ENCODE peak calls at places on chromosome 10, in seven cellular contexts. O is EL; B is stomach; I is PC-3; W is left lung; A is A549; L is CD8-positive, alpha-beta T cell. H is an unnamed sample.

GRCh38 chr10:99785646-99786045 is 3.2 kb downstream of the ABCC2 start:
- DNase-seq in I (peak; percentile 76), W (no peak), A (no peak), L (no peak), O (no peak), B (no peak), H (peak; percentile 83)

GRCh38 chr10:43211431-43212042 is 55.3 kb downstream of the RASGEF1A start:
- DNase-seq in I (no peak), B (no peak), W (peak; percentile 26), O (no peak), L (no peak), A (no peak), H (no peak)

GRCh38 chr10:101238732-101239105 is 9.5 kb upstream of the LBX1 start:
- DNase-seq in A (no peak), O (no peak), I (peak; percentile 38), B (no peak), L (no peak), W (no peak), H (peak; percentile 26)

GRCh38 chr10:69994262-69994661 is 58.4 kb upstream of the MACROH2A2 start:
- DNase-seq in L (no peak), A (peak; percentile 82), B (no peak), W (peak; percentile 52), O (peak; percentile 48), I (peak; percentile 86), H (peak; percentile 40)

GRCh38 chr10:64219271-64220025 is 698.2 kb downstream of the REEP3 start:
- DNase-seq in A (no peak), W (no peak), O (no peak), L (no peak), I (no peak), B (no peak), H (no peak)

GRCh38 chr10:21172774-21173432 is 275.8 kb upstream of the NEBL start:
- DNase-seq in W (peak; percentile 45), O (no peak), L (no peak), I (peak; percentile 37), A (peak; percentile 38), B (peak; percentile 32), H (peak; percentile 40)

GRCh38 chr10:127853868-127854768 is 38.6 kb downstream of the CLRN3 start:
- DNase-seq in B (peak; percentile 63), I (peak; percentile 73), O (peak; percentile 52), W (peak; percentile 66), L (peak; percentile 15), A (peak; percentile 82), H (peak; percentile 71)

GRCh38 chr10:77498210-77498609 is 139.4 kb downstream of the KCNMA1 start:
- DNase-seq in B (peak; percentile 84), W (no peak), A (no peak), L (no peak), I (no peak), O (no peak), H (no peak)

GRCh38 chr10:34433241-34434076 is 381.6 kb downstream of the PARD3 start:
- DNase-seq in W (no peak), O (peak; percentile 76), L (no peak), A (no peak), I (no peak), B (no peak), H (no peak)

GRCh38 chr10:116608683-116609594 is 11.8 kb upstream of the PNLIPRP2 start:
- DNase-seq in B (no peak), I (no peak), L (no peak), W (no peak), O (no peak), A (no peak), H (no peak)

GRCh38 chr10:113780681-113781250 is 29.3 kb downstream of the PLEKHS1 start:
- DNase-seq in L (no peak), O (peak; percentile 10), A (no peak), B (no peak), W (no peak), I (no peak), H (no peak)

GRCh38 chr10:94287331-94287730 is 75.4 kb downstream of the NOC3L start:
- DNase-seq in O (peak; percentile 59), B (no peak), I (no peak), L (no peak), A (no peak), W (no peak), H (no peak)

GRCh38 chr10:61758440-61758839 is 95.7 kb downstream of the CABCOCO1 start:
- DNase-seq in I (peak; percentile 51), A (no peak), B (no peak), L (no peak), O (peak; percentile 80), W (no peak), H (no peak)

GRCh38 chr10:91573320-91573719 is 59.6 kb downstream of the PPP1R3C start:
- DNase-seq in B (no peak), O (no peak), I (no peak), A (no peak), W (no peak), L (no peak), H (no peak)

GRCh38 chr10:99544322-99544721 is 11.6 kb downstream of the NKX2-3 start:
- DNase-seq in L (no peak), A (no peak), O (no peak), W (no peak), I (no peak), B (no peak), H (no peak)

GRCh38 chr10:30534465-30535144 is 94.9 kb downstream of the LYZL2 start:
- DNase-seq in I (peak; percentile 78), A (peak; percentile 61), W (peak; percentile 58), O (peak; percentile 68), B (peak; percentile 79), L (peak; percentile 57), H (peak; percentile 72)

GRCh38 chr10:110420401-110421193 is 77.1 kb upstream of the DUSP5 start:
- DNase-seq in O (peak; percentile 52), A (no peak), W (peak; percentile 67), L (no peak), B (peak; percentile 60), I (peak; percentile 82), H (peak; percentile 85)

GRCh38 chr10:113681533-113682470 is 2.1 kb downstream of the CASP7 start:
- DNase-seq in A (no peak), L (no peak), O (no peak), I (no peak), W (no peak), B (no peak), H (no peak)

GRCh38 chr10:33800545-33800944 is 466.1 kb upstream of the NRP1 start:
- DNase-seq in W (no peak), L (no peak), I (peak; percentile 94), B (no peak), A (no peak), O (no peak), H (no peak)

GRCh38 chr10:5566606-5567005 is 41.8 kb downstream of the CALML3 start:
- DNase-seq in O (no peak), B (no peak), A (no peak), L (no peak), W (no peak), I (peak; percentile 63), H (peak; percentile 96)

GRCh38 chr10:62166331-62167154 is 102.1 kb downstream of the RTKN2 start:
- DNase-seq in W (no peak), I (no peak), L (no peak), A (no peak), O (peak; percentile 25), B (peak; percentile 66), H (no peak)

GRCh38 chr10:22927661-22928403 is at the start of gene ARMC3:
- DNase-seq in O (peak; percentile 50), I (peak; percentile 57), L (peak; percentile 63), A (peak; percentile 57), W (peak; percentile 46), B (peak; percentile 59), H (peak; percentile 84)

GRCh38 chr10:118447478-118447877 is 105.4 kb upstream of the FAM204A start:
- DNase-seq in B (no peak), I (peak; percentile 19), W (no peak), L (no peak), A (no peak), O (peak; percentile 57), H (peak; percentile 36)

GRCh38 chr10:127123626-127124025 is 72.8 kb downstream of the INSYN2A start:
- DNase-seq in B (no peak), O (no peak), A (no peak), I (no peak), L (no peak), W (no peak), H (no peak)

GRCh38 chr10:11625019-11625735 is 13.7 kb upstream of the USP6NL start:
- DNase-seq in O (no peak), W (peak; percentile 44), L (no peak), A (no peak), B (no peak), I (no peak), H (no peak)

GRCh38 chr10:113329121-113329596 is 223.7 kb upstream of the HABP2 start:
- DNase-seq in L (no peak), I (peak; percentile 17), W (no peak), O (peak; percentile 82), B (no peak), A (no peak), H (peak; percentile 71)

GRCh38 chr10:4344544-4344994 is 481.4 kb upstream of the AKR1E2 start:
- DNase-seq in L (no peak), B (no peak), I (peak; percentile 90), W (peak; percentile 78), O (peak; percentile 100), A (peak; percentile 69), H (peak; percentile 94)

GRCh38 chr10:80855348-80855971 is 317.8 kb downstream of the SH2D4B start:
- DNase-seq in B (no peak), I (no peak), W (no peak), O (no peak), L (no peak), A (no peak), H (no peak)

GRCh38 chr10:91798736-91799579 is 732 bp downstream of the TNKS2 start:
- DNase-seq in O (peak; percentile 57), B (peak; percentile 42), L (peak; percentile 31), W (peak; percentile 61), I (peak; percentile 22), A (peak; percentile 17), H (peak; percentile 50)

GRCh38 chr10:24209421-24209770 is 458 bp downstream of the KIAA1217 start:
- DNase-seq in O (peak; percentile 69), W (no peak), L (no peak), I (peak; percentile 72), B (no peak), A (peak; percentile 13), H (peak; percentile 87)

GRCh38 chr10:77877461-77878344 is 48.9 kb downstream of the DLG5 start:
- DNase-seq in I (no peak), W (no peak), B (peak; percentile 44), L (peak; percentile 40), A (no peak), O (no peak), H (peak; percentile 52)

GRCh38 chr10:14624600-14624999 is 150.1 kb downstream of the FAM107B start:
- DNase-seq in W (no peak), L (no peak), B (no peak), A (no peak), O (no peak), I (no peak), H (no peak)

GRCh38 chr10:80539421-80539999 is 1.8 kb downstream of the SH2D4B start:
- DNase-seq in B (no peak), O (no peak), A (no peak), I (no peak), W (no peak), L (no peak), H (no peak)

GRCh38 chr10:47277352-47278151 is 22.4 kb upstream of the GDF10 start:
- DNase-seq in B (no peak), I (peak; percentile 4), W (no peak), O (no peak), A (no peak), L (peak; percentile 41), H (no peak)

GRCh38 chr10:132248455-132249231 is 59.1 kb downstream of the STK32C start:
- DNase-seq in L (peak; percentile 62), B (peak; percentile 53), O (peak; percentile 48), A (peak; percentile 84), W (no peak), I (peak; percentile 61), H (peak; percentile 58)

GRCh38 chr10:72334196-72334831 is 20.4 kb downstream of the DNAJB12 start:
- DNase-seq in O (no peak), W (no peak), L (no peak), A (no peak), B (no peak), I (no peak), H (no peak)

GRCh38 chr10:116868722-116869121 is 19.4 kb downstream of the ENO4 start:
- DNase-seq in O (no peak), I (no peak), A (no peak), W (no peak), B (no peak), L (no peak), H (no peak)